ENCODE peak calls at places on chromosomes 4 and X, in four cellular contexts. M, C, F and D are unnamed samples.

GRCh38 chr4:145260091-145260490 is 79.7 kb upstream of the OTUD4 start:
- DNase-seq in M (no peak), C (no peak), F (no peak), D (no peak)

GRCh38 chr4:45693746-45694145 is 430.1 kb downstream of the GABRG1 start:
- DNase-seq in M (no peak), C (no peak), F (no peak), D (no peak)

GRCh38 chrX:30620980-30621716 is 32.1 kb upstream of the GK start:
- DNase-seq in M (no peak), C (no peak), F (no peak), D (no peak)

GRCh38 chr4:88659061-88659889 is 38.4 kb downstream of the NAP1L5 start:
- DNase-seq in M (no peak), C (peak), F (peak), D (peak)

GRCh38 chrX:49316085-49316484 is 5.8 kb upstream of the GAGE12J start:
- DNase-seq in M (no peak), C (no peak), F (no peak), D (no peak)

GRCh38 chr4:15436515-15436914 is 8.7 kb downstream of the C1QTNF7 start:
- DNase-seq in M (no peak), C (peak), F (no peak), D (no peak)

GRCh38 chrX:57134702-57135101 is 2.5 kb downstream of the SPIN2A start:
- DNase-seq in M (no peak), C (no peak), F (no peak), D (no peak)

GRCh38 chr4:52635560-52635959 is 23.5 kb downstream of the USP46 start:
- DNase-seq in M (no peak), C (no peak), F (no peak), D (no peak)

GRCh38 chr4:181966084-181966483 is 277.1 kb upstream of the TENM3 start:
- DNase-seq in M (no peak), C (no peak), F (no peak), D (no peak)